ENCODE peak calls at places on chromosomes 5 and 9, in six cellular contexts. D is heart right ventricle, P is GM23248, W is PC-9, C is tibial artery, M is HCT116. Y is an unnamed sample. For H3K27me3 and H3K4me1, the result is how much of the 10 kb centered on the place peaks cover.

GRCh38 chr9:79522793-79523192 is 49.0 kb upstream of the TLE4 start:
- DNase-seq in D (no peak), P (no peak), W (no peak), C (no peak), M (no peak), Y (no peak)

GRCh38 chr9:96553070-96553469 is 66.6 kb downstream of the CDC14B start:
- DNase-seq in D (no peak), P (peak), W (no peak), C (no peak), M (no peak), Y (no peak)

GRCh38 chr9:83154087-83154736 is 91.3 kb upstream of the RASEF start:
- DNase-seq in D (no peak), P (peak), W (peak), C (no peak), M (no peak), Y (no peak)

GRCh38 chr5:80860934-80861613 is 99.1 kb upstream of the RASGRF2 start:
- DNase-seq in D (no peak), P (peak), W (no peak), C (no peak), M (no peak), Y (peak)

GRCh38 chr9:98791147-98792095 is 4.9 kb downstream of the ANKS6 start:
- DNase-seq in D (peak), P (peak), W (peak), C (peak), M (peak), Y (peak)

GRCh38 chr9:27865031-27865438 is 291.8 kb upstream of the C9orf72 start:
- DNase-seq in D (no peak), P (peak), W (no peak), C (no peak), M (no peak), Y (peak)

GRCh38 chr5:131272365-131273123 is 8.7 kb downstream of the CDC42SE2 start:
- DNase-seq in D (no peak), P (no peak), W (no peak), C (no peak), M (no peak), Y (no peak)

GRCh38 chr5:158245513-158245912 is 386.6 kb upstream of the CLINT1 start:
- DNase-seq in D (no peak), P (no peak), W (no peak), C (no peak), M (no peak), Y (no peak)

GRCh38 chr9:118222375-118222774 is 518.2 kb downstream of the TLR4 start:
- DNase-seq in D (no peak), P (no peak), W (no peak), C (no peak), M (no peak), Y (no peak)

GRCh38 chr5:127551410-127552041 is 34.1 kb downstream of the PRRC1 start:
- DNase-seq in D (no peak), P (no peak), W (no peak), C (no peak), M (no peak), Y (no peak)

GRCh38 chr5:35736280-35736679 is 118.6 kb downstream of the SPEF2 start:
- DNase-seq in D (no peak), P (peak), W (no peak), C (no peak), M (no peak), Y (no peak)

GRCh38 chr5:126577415-126577814 is 17.6 kb downstream of the ALDH7A1 start:
- DNase-seq in D (no peak), P (no peak), W (no peak), C (no peak), M (no peak), Y (no peak)

GRCh38 chr5:164184158-164184557 is 678.7 kb downstream of the MAT2B start:
- DNase-seq in D (no peak), P (no peak), W (no peak), C (no peak), M (no peak), Y (no peak)
- H3K27me3 ChIP-seq in D (under half), P (under half), W (under half), C (under half), M (under half), Y (under half)

GRCh38 chr9:126587187-126588185 is 26.2 kb upstream of the LMX1B start:
- DNase-seq in D (peak), P (peak), W (no peak), C (no peak), M (no peak), Y (peak)
- H3K4me1 ChIP-seq in D (under half), P (under half), W (under half), C (under half), M (under half), Y (under half)

DNA sequence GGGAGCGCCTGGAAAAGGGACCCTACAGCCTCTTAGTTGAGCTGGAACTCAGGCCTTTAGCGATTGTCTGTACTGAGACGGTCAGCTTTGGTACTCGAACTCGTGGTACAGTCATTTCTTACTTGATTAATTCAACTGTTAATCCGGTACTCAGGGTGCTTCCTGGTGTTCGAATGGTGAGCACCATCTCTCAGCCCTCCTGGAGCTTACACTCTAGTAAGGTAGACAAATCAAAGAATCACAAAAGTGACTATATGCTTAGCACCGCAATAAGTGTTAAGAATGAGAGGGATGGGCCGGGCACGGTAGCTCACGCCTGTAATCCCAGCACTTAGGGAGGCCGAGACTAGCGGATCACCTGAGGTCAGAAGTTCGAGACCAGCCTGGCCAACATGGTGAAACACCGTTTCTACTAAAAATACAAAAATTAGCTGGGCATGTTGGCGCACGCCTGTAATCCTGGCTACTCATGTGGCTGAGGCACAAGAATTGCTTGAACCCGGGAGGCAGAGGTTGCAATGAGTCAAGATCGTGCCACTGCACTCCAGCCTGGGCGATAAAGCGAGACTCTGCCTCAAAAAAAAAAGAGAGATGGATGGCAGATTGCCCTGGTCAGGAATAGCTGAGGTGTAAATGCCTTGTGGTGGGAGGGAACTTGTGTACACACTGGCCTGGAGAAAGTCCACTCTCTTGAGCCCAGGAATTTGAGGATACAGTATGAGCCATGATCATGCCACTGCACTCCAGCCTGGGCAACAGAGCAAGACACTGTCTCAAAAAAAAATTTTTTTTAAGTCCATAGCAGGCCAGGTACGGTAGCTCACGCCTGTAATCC is 981 bp downstream of the TCOF1 start:
- DNase-seq in D (no peak), P (peak), W (no peak), C (no peak), M (peak), Y (peak)
- H3K4me3 ChIP-seq in D (peak), P (peak), W (peak), C (peak), M (peak), Y (peak)

GRCh38 chr5:32668552-32668951 is 42.6 kb upstream of the NPR3 start:
- DNase-seq in D (no peak), P (no peak), W (no peak), C (no peak), M (no peak), Y (no peak)

GRCh38 chr5:32664523-32664922 is 46.6 kb upstream of the NPR3 start:
- DNase-seq in D (no peak), P (no peak), W (no peak), C (no peak), M (no peak), Y (no peak)
- H3K27me3 ChIP-seq in D (under half), P (under half), W (half or more), C (under half), M (under half), Y (under half)

DNA sequence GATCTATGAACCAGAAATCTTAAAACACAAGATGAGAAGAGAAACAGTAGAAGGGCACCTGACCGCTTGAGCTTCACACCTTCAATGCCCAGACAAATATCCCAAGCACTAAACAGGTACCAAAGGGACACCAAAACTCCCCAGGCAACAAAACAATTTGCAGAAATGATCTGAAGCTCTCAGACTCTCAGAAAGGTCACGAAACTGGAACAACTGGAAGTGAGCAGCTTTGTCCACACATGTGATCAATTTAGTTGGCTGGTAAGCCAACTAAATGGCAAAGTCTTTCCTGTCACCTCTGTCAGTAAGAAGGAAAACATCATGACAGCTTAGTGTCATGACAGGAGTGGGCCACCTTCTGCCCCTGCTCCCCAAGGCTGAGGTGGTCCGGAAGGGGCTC is 4.1 kb downstream of the IPPK start:
- DNase-seq in D (no peak), P (no peak), W (no peak), C (no peak), M (no peak), Y (no peak)
- H3K4me1 ChIP-seq in D (half or more), P (under half), W (under half), C (under half), M (under half), Y (under half)

GRCh38 chr9:127562271-127562780 is 49.8 kb upstream of the STXBP1 start:
- DNase-seq in D (no peak), P (no peak), W (no peak), C (no peak), M (no peak), Y (no peak)

GRCh38 chr9:127563579-127563978 is 48.5 kb upstream of the STXBP1 start:
- DNase-seq in D (no peak), P (no peak), W (no peak), C (no peak), M (no peak), Y (no peak)

GRCh38 chr9:127561491-127562270 is 50.4 kb upstream of the STXBP1 start:
- DNase-seq in D (peak), P (peak), W (peak), C (peak), M (peak), Y (no peak)

GRCh38 chr9:127565231-127565630 is 46.8 kb upstream of the STXBP1 start:
- DNase-seq in D (no peak), P (no peak), W (no peak), C (no peak), M (no peak), Y (no peak)

GRCh38 chr9:127562841-127563523 is 49.1 kb upstream of the STXBP1 start:
- DNase-seq in D (no peak), P (no peak), W (no peak), C (no peak), M (no peak), Y (peak)
- H3K4me3 ChIP-seq in D (no peak), P (peak), W (no peak), C (no peak), M (peak), Y (no peak)

GRCh38 chr9:130943226-130943625 is 4.2 kb upstream of the FIBCD1 start:
- DNase-seq in D (no peak), P (no peak), W (no peak), C (no peak), M (no peak), Y (no peak)
- H3K27me3 ChIP-seq in D (half or more), P (under half), W (under half), C (half or more), M (under half), Y (half or more)

GRCh38 chr5:173760461-173761181 is 127.5 kb upstream of the CPEB4 start:
- DNase-seq in D (no peak), P (no peak), W (no peak), C (no peak), M (no peak), Y (no peak)
- H3K4me1 ChIP-seq in D (under half), P (under half), W (under half), C (under half), M (under half), Y (under half)

GRCh38 chr5:181159286-181160143 is 12.1 kb downstream of the OR2V2 start:
- DNase-seq in D (peak), P (peak), W (peak), C (peak), M (peak), Y (peak)
- H3K4me3 ChIP-seq in D (no peak), P (no peak), W (no peak), C (no peak), M (no peak), Y (no peak)

DNA sequence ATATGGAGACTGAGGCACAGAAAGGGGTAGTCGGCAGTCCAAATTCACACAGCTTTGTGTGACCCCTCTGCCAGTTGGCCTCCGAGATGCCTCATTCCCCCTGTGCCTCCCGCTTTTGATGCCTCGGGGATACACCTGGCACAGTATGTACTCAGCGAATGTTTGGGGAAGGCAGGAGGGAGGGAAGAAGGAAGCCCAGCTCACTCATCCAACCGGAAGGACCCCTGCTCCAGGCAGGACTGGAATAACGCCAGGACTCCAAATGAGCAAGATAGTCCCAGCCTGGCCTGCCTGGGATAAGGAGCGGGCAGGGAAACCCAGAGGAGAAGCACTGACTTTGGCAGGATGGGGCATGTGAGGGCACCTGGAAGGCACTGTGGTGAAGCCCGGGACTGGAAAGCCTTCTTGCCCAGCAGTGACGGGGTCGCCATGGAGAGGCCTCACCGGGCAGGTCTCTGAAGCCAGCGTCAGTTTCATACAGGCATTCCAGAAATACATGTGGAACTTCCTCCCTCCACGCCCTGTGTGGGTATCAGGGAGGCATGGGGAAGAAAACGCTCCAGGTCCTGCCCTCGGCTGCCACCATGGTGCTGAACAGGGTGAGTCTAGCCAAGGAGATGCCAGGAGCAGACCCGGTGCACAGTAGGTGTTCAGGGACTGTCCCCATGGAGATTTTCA is 20.3 kb downstream of the LMX1B start:
- DNase-seq in D (no peak), P (no peak), W (peak), C (no peak), M (no peak), Y (no peak)
- H3K27me3 ChIP-seq in D (half or more), P (under half), W (under half), C (half or more), M (under half), Y (half or more)